ENCODE peak calls at places on chromosomes 13 and 19, in eight cellular contexts. R is BE2C, G is progenitor cell of endocrine pancreas, I is chondrocyte, W is H1, B is fibroblast of lung, F is PC-9, V is GM13977. L is an unnamed sample.

GRCh38 chr19:34215666-34216038 is 38.7 kb upstream of the GARRE1 start:
- DNase-seq in R (no peak), G (no peak), I (no peak), W (no peak), B (no peak), F (no peak), V (no peak), L (no peak)

GRCh38 chr13:92804346-92804745 is 422.3 kb upstream of the GPC6 start:
- DNase-seq in R (no peak), G (no peak), I (no peak), W (no peak), B (peak; percentile 29), F (no peak), V (no peak), L (no peak)

GRCh38 chr13:110113284-110113764 is 193.6 kb downstream of the COL4A1 start:
- DNase-seq in R (no peak), G (no peak), I (no peak), W (no peak), B (no peak), F (peak; percentile 29), V (no peak), L (no peak)

GRCh38 chr19:33379151-33379829 is 5.8 kb downstream of the CEBPG start:
- DNase-seq in R (no peak), G (no peak), I (no peak), W (no peak), B (no peak), F (no peak), V (no peak), L (no peak)

GRCh38 chr13:107590556-107590955 is 624.8 kb downstream of the LIG4 start:
- DNase-seq in R (no peak), G (no peak), I (no peak), W (no peak), B (peak; percentile 14), F (no peak), V (no peak), L (no peak)

GRCh38 chr13:20174656-20175405 is 14.0 kb upstream of the GJA3 start:
- DNase-seq in R (peak; percentile 48), G (no peak), I (no peak), W (no peak), B (peak; percentile 99), F (peak; percentile 82), V (peak; percentile 69), L (no peak)

GRCh38 chr19:6271721-6272410 is 7.9 kb downstream of the MLLT1 start:
- DNase-seq in R (peak; percentile 76), G (no peak), I (no peak), W (no peak), B (peak; percentile 74), F (no peak), V (peak; percentile 16), L (no peak)

GRCh38 chr13:33351324-33351723 is 65.8 kb upstream of the STARD13 start:
- DNase-seq in R (no peak), G (no peak), I (no peak), W (no peak), B (peak; percentile 50), F (no peak), V (no peak), L (no peak)

GRCh38 chr19:2268861-2269243 is 12.6 kb upstream of the JSRP1 start:
- DNase-seq in R (no peak), G (no peak), I (no peak), W (no peak), B (no peak), F (no peak), V (no peak), L (no peak)

GRCh38 chr19:2270157-2270571 is 11.8 kb downstream of the PEAK3 start:
- DNase-seq in R (peak; percentile 42), G (no peak), I (no peak), W (no peak), B (no peak), F (no peak), V (no peak), L (no peak)

GRCh38 chr19:2269244-2270156 is 12.5 kb downstream of the PEAK3 start:
- DNase-seq in R (peak; percentile 98), G (peak; percentile 99), I (peak; percentile 98), W (peak; percentile 100), B (peak; percentile 96), F (peak; percentile 94), V (peak; percentile 100), L (peak; percentile 100)

GRCh38 chr19:2271516-2272103 is 10.4 kb downstream of the PEAK3 start:
- DNase-seq in R (peak; percentile 46), G (no peak), I (no peak), W (no peak), B (peak; percentile 61), F (no peak), V (no peak), L (no peak)

DNA sequence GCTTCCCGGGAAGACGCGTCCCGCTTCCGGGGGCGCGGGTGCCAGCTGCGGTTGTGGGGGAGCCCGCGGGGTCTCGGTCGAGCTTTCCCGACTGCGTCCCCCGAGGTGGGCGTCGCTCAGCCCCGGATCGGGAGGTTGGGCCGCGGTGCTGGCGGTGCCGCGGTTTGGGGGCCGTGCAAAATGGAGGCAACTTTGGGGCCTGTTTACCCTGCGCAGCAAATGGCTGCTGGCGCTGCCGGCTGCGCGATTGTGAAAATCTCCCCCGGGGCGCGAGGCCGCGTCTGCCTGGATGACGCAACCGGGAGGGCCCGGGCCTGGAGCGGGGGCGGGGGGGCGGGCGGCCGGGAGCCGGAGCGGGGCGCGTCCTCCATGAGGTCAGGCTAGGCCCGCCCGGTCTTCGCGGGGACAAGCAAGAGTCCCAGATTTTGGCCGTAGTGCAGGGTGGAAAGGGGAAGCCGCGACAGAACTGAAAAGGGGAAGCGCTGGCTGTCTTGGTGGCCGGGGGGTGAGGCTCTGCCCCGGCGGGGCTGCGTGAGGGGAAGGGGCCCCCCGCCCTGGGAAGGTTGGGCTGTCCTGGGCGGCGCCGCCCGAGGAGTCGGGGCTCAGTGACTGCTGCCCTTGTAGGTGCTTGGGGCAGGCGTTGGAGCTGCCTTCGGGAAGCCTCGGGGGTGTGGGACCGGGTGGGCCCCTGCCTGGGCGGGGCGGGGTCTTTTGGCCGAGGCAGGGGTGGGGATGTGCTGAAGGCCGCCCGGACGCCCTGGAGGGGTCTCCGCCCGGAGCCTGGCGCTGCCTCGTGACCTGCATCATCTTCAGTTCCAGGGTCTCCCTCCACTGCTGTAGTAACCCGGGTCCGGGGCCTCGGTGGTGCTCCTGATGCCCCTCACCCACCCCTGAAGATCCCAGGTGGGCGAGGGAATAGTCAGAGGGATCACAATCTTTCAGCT is 11.1 kb downstream of the PEAK3 start:
- DNase-seq in R (peak; percentile 78), G (no peak), I (no peak), W (no peak), B (peak; percentile 89), F (peak; percentile 52), V (peak; percentile 91), L (no peak)
- TF ChIP-seq CTCF in R (no peak), G (no peak), I (no peak), W (no peak), B (no peak), F (no peak), V (no peak), L (no peak)

GRCh38 chr13:37067874-37068273 is 8.4 kb upstream of the SUPT20H start:
- DNase-seq in R (no peak), G (no peak), I (no peak), W (no peak), B (no peak), F (no peak), V (no peak), L (no peak)

GRCh38 chr13:37069597-37070103 is 10.2 kb upstream of the SUPT20H start:
- DNase-seq in R (peak; percentile 18), G (no peak), I (no peak), W (no peak), B (no peak), F (no peak), V (no peak), L (no peak)

GRCh38 chr13:37070956-37071355 is 11.5 kb upstream of the SUPT20H start:
- DNase-seq in R (no peak), G (no peak), I (no peak), W (no peak), B (no peak), F (no peak), V (no peak), L (no peak)

GRCh38 chr13:37070145-37070695 is 10.7 kb upstream of the SUPT20H start:
- DNase-seq in R (peak; percentile 19), G (no peak), I (no peak), W (no peak), B (no peak), F (no peak), V (no peak), L (no peak)

DNA sequence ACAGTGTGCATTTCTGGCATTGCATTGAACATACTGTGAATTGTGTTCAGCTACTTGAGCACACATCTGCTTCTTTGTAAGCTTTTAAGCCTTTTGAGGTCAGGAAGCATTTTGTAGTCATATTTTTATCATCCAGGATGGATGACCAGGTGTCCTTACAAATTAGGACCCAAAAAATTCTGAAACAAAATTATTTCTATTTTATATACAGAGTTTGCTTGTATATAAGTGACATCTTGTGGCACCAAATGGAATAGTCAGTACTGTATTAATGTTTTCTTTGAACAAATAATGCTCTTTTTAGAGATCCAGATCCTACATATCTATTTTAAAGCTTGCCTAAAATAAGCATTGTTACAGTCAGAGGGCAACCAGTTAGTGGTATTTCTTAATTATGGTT is 9.5 kb upstream of the SUPT20H start:
- DNase-seq in R (no peak), G (no peak), I (no peak), W (no peak), B (peak; percentile 40), F (no peak), V (peak; percentile 15), L (no peak)
- TF ChIP-seq CTCF in R (peak; percentile 35), G (peak; percentile 24), I (peak; percentile 81), W (no peak), B (peak; percentile 15), F (peak; percentile 61), V (peak; percentile 27), L (peak; percentile 43)

GRCh38 chr13:36764536-36764935 is 54.5 kb upstream of the RFXAP start:
- DNase-seq in R (no peak), G (no peak), I (no peak), W (no peak), B (no peak), F (no peak), V (no peak), L (no peak)

GRCh38 chr13:36767276-36767675 is 51.7 kb upstream of the RFXAP start:
- DNase-seq in R (no peak), G (no peak), I (no peak), W (no peak), B (no peak), F (no peak), V (no peak), L (no peak)

GRCh38 chr13:36766295-36766694 is 52.7 kb upstream of the RFXAP start:
- DNase-seq in R (no peak), G (no peak), I (no peak), W (no peak), B (peak; percentile 24), F (peak; percentile 19), V (no peak), L (no peak)

GRCh38 chr13:36764957-36765356 is 54.1 kb upstream of the RFXAP start:
- DNase-seq in R (no peak), G (no peak), I (no peak), W (no peak), B (no peak), F (no peak), V (no peak), L (no peak)

GRCh38 chr13:36763322-36763721 is 55.7 kb upstream of the RFXAP start:
- DNase-seq in R (peak; percentile 38), G (no peak), I (no peak), W (no peak), B (no peak), F (no peak), V (no peak), L (no peak)
- TF ChIP-seq CTCF in R (no peak), G (no peak), I (no peak), W (no peak), B (no peak), F (no peak), V (no peak), L (no peak)

GRCh38 chr19:44582581-44583265 is 30.6 kb upstream of the IGSF23 start:
- DNase-seq in R (peak; percentile 44), G (no peak), I (no peak), W (peak; percentile 91), B (peak; percentile 28), F (no peak), V (peak; percentile 21), L (no peak)

GRCh38 chr19:44587863-44588752 is 25.3 kb upstream of the IGSF23 start:
- DNase-seq in R (no peak), G (no peak), I (no peak), W (no peak), B (peak; percentile 99), F (peak; percentile 64), V (no peak), L (no peak)

GRCh38 chr19:44588753-44589112 is 24.6 kb upstream of the IGSF23 start:
- DNase-seq in R (no peak), G (no peak), I (no peak), W (no peak), B (no peak), F (no peak), V (no peak), L (no peak)

GRCh38 chr19:44581288-44581687 is 32.1 kb upstream of the IGSF23 start:
- DNase-seq in R (no peak), G (no peak), I (no peak), W (no peak), B (no peak), F (no peak), V (no peak), L (no peak)

DNA sequence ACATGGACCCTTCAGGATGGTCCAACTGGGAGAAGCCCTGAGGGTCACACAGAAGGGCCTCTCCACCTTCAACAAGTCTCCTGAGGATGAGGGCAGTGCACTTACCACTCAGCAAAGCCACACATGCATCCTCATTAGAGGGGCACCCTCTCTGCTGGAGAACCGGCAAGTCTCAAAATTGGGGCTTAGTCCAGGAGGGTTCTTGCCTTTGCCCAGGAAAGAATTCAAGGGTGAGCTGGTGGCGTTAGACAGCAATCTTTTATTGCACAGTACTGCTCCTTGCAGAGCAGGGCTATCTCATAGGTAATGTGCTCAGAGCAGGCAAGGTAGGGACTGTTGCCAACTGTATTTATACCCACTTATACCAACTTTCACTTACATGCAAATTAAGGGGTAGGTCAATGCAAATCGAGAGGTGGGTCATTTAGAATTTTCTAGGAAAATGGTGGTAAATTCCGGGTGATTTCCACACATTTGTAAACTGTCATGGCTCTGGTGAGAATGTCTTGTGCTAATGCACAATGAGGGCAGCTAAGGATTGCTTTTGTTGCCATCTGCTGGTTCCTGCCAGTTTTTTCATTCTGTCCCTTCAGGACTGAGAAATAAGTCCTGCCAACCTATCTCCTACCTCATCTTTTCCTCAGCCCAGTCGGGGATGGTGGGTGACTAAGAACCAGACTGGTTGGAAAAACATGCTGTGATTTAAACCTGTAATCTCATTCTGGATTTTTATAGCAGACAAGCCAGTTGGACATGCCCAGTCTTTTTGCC is 27.8 kb upstream of the IGSF23 start:
- DNase-seq in R (no peak), G (no peak), I (no peak), W (no peak), B (peak; percentile 39), F (peak; percentile 21), V (no peak), L (no peak)
- TF ChIP-seq CTCF in R (peak; percentile 17), G (no peak), I (peak; percentile 52), W (no peak), B (peak; percentile 22), F (peak; percentile 23), V (no peak), L (no peak)